ENCODE peak calls at places on chromosomes 6 and 20, in four cellular contexts. One of them, this sample, is unnamed. For H3K4me1, the result is how much of the 10 kb centered on the place peaks cover.

GRCh38 chr6:170476360-170476759 is 76.7 kb downstream of the PSMB1 start:
- DNase-seq in H1: no peak
- DNase-seq in fibroblast of lung: no peak
- DNase-seq in hepatocyte: no peak
- DNase-seq in this sample: no peak

GRCh38 chr6:116220172-116220571 is 33.7 kb downstream of the TSPYL4 start:
- DNase-seq in H1: no peak
- DNase-seq in fibroblast of lung: no peak
- DNase-seq in hepatocyte: no peak
- DNase-seq in this sample: peak

GRCh38 chr6:34182751-34183531 is 37.1 kb upstream of the GRM4 start:
- DNase-seq in H1: no peak
- DNase-seq in fibroblast of lung: no peak
- DNase-seq in hepatocyte: no peak
- DNase-seq in this sample: no peak

GRCh38 chr6:81075974-81076373 is 676.5 kb downstream of the TENT5A start:
- DNase-seq in H1: no peak
- DNase-seq in fibroblast of lung: peak
- DNase-seq in hepatocyte: peak
- DNase-seq in this sample: peak

GRCh38 chr6:118288355-118289124 is 259.6 kb upstream of the PLN start:
- DNase-seq in H1: no peak
- DNase-seq in fibroblast of lung: peak
- DNase-seq in hepatocyte: no peak
- DNase-seq in this sample: peak

GRCh38 chr6:76886900-76887299 is 576.4 kb downstream of the HTR1B start:
- DNase-seq in H1: no peak
- DNase-seq in fibroblast of lung: no peak
- DNase-seq in hepatocyte: no peak
- DNase-seq in this sample: no peak

GRCh38 chr6:47144306-47144705 is 102.2 kb upstream of the ADGRF1 start:
- DNase-seq in H1: no peak
- DNase-seq in fibroblast of lung: peak
- DNase-seq in hepatocyte: no peak
- DNase-seq in this sample: no peak

GRCh38 chr6:112233864-112234263 is 20.5 kb downstream of the LAMA4 start:
- DNase-seq in H1: no peak
- DNase-seq in fibroblast of lung: peak
- DNase-seq in hepatocyte: no peak
- DNase-seq in this sample: peak

GRCh38 chr20:46491354-46491753 is 22.0 kb downstream of the ZNF334 start:
- DNase-seq in H1: no peak
- DNase-seq in fibroblast of lung: no peak
- DNase-seq in hepatocyte: no peak
- DNase-seq in this sample: no peak

GRCh38 chr6:67630146-67630545 is 1004.9 kb upstream of the ADGRB3 start:
- DNase-seq in H1: no peak
- DNase-seq in fibroblast of lung: peak
- DNase-seq in hepatocyte: peak
- DNase-seq in this sample: peak

GRCh38 chr6:52049252-52050050 is 38.0 kb downstream of the PKHD1 start:
- DNase-seq in H1: no peak
- DNase-seq in fibroblast of lung: peak
- DNase-seq in hepatocyte: peak
- DNase-seq in this sample: peak

GRCh38 chr6:5582758-5583157 is 321.4 kb downstream of the FARS2 start:
- DNase-seq in H1: no peak
- DNase-seq in fibroblast of lung: peak
- DNase-seq in hepatocyte: no peak
- DNase-seq in this sample: no peak

GRCh38 chr20:4763776-4764525 is 42.2 kb downstream of the PRND start:
- DNase-seq in H1: no peak
- DNase-seq in fibroblast of lung: no peak
- DNase-seq in hepatocyte: no peak
- DNase-seq in this sample: no peak

GRCh38 chr6:69795469-69796080 is 1.2 kb downstream of the LMBRD1 start:
- DNase-seq in H1: no peak
- DNase-seq in fibroblast of lung: peak
- DNase-seq in hepatocyte: peak
- DNase-seq in this sample: no peak

GRCh38 chr6:160956300-160957035 is 35.1 kb upstream of the MAP3K4 start:
- DNase-seq in H1: no peak
- DNase-seq in fibroblast of lung: no peak
- DNase-seq in hepatocyte: no peak
- DNase-seq in this sample: no peak

GRCh38 chr6:111154981-111155380 is 67.7 kb downstream of the SLC16A10 start:
- DNase-seq in H1: no peak
- DNase-seq in fibroblast of lung: no peak
- DNase-seq in hepatocyte: no peak
- DNase-seq in this sample: no peak

GRCh38 chr6:139373928-139374356 is 506 bp downstream of the CITED2 start:
- DNase-seq in H1: no peak
- DNase-seq in fibroblast of lung: no peak
- DNase-seq in hepatocyte: no peak
- DNase-seq in this sample: no peak

GRCh38 chr6:40274058-40274457 is 313.1 kb downstream of the LRFN2 start:
- DNase-seq in H1: no peak
- DNase-seq in fibroblast of lung: no peak
- DNase-seq in hepatocyte: no peak
- DNase-seq in this sample: no peak

GRCh38 chr6:138403324-138403800 is 661 bp upstream of the HEBP2 start:
- DNase-seq in H1: peak
- DNase-seq in fibroblast of lung: peak
- DNase-seq in hepatocyte: peak
- DNase-seq in this sample: no peak

GRCh38 chr6:11771473-11772048 is 7.0 kb downstream of the ADTRP start:
- DNase-seq in H1: no peak
- DNase-seq in fibroblast of lung: peak
- DNase-seq in hepatocyte: no peak
- DNase-seq in this sample: no peak

GRCh38 chr6:12051861-12052368 is 39.8 kb downstream of the HIVEP1 start:
- DNase-seq in H1: no peak
- DNase-seq in fibroblast of lung: peak
- DNase-seq in hepatocyte: no peak
- DNase-seq in this sample: no peak

GRCh38 chr6:35327349-35328027 is 14.9 kb upstream of the PPARD start:
- DNase-seq in H1: peak
- DNase-seq in fibroblast of lung: peak
- DNase-seq in hepatocyte: peak
- DNase-seq in this sample: peak

GRCh38 chr20:40274912-40275654 is 414.0 kb downstream of the MAFB start:
- DNase-seq in H1: no peak
- DNase-seq in fibroblast of lung: no peak
- DNase-seq in hepatocyte: no peak
- DNase-seq in this sample: no peak

GRCh38 chr6:139109558-139109957 is 25.3 kb upstream of the HECA start:
- DNase-seq in H1: peak
- DNase-seq in fibroblast of lung: peak
- DNase-seq in hepatocyte: peak
- DNase-seq in this sample: peak

GRCh38 chr20:41889871-41890224 is 271.7 kb upstream of the CHD6 start:
- DNase-seq in H1: no peak
- DNase-seq in fibroblast of lung: no peak
- DNase-seq in hepatocyte: no peak
- DNase-seq in this sample: no peak

GRCh38 chr6:159695984-159696383 is 2.9 kb upstream of the SOD2 start:
- DNase-seq in H1: no peak
- DNase-seq in fibroblast of lung: no peak
- DNase-seq in hepatocyte: no peak
- DNase-seq in this sample: no peak

GRCh38 chr6:134312038-134312660 is 5.8 kb downstream of the SGK1 start:
- DNase-seq in H1: no peak
- DNase-seq in fibroblast of lung: no peak
- DNase-seq in hepatocyte: no peak
- DNase-seq in this sample: no peak

GRCh38 chr6:111612379-111612778 is 6.7 kb upstream of the TRAF3IP2 start:
- DNase-seq in H1: no peak
- DNase-seq in fibroblast of lung: no peak
- DNase-seq in hepatocyte: no peak
- DNase-seq in this sample: no peak

GRCh38 chr6:71280701-71281100 is 7.9 kb upstream of the OGFRL1 start:
- DNase-seq in H1: no peak
- DNase-seq in fibroblast of lung: no peak
- DNase-seq in hepatocyte: no peak
- DNase-seq in this sample: no peak

GRCh38 chr6:36577298-36577697 is 16.9 kb upstream of the SRSF3 start:
- DNase-seq in H1: no peak
- DNase-seq in fibroblast of lung: peak
- DNase-seq in hepatocyte: peak
- DNase-seq in this sample: no peak

GRCh38 chr6:32355018-32355417 is 16.7 kb downstream of the TSBP1 start:
- DNase-seq in H1: no peak
- DNase-seq in fibroblast of lung: no peak
- DNase-seq in hepatocyte: no peak
- DNase-seq in this sample: no peak

GRCh38 chr6:90095145-90095544 is 200.9 kb downstream of the GJA10 start:
- DNase-seq in H1: no peak
- DNase-seq in fibroblast of lung: no peak
- DNase-seq in hepatocyte: no peak
- DNase-seq in this sample: no peak

DNA sequence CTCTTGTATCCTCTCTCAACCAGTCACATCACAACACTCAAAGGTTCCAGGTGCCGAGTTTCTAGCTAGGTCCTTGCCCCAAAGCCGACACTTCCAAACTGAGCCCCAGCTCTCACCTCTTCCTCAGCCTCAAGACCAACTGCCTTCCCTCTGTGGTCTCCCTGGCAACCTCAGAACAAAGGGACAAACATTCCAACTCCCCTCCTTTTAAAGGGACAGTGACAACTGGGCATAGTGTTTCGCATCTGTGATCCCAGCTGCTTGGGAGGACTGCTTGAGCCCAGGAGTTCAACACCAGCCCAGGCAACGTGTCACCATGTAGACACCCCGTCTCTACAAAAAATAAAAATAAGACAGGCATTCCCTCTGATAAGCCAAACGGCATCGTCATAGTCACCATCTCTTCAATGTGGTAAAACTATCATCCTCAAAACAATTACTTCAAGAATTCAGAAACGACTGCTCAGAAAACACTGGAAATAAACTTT is 11.3 kb downstream of the DIDO1 start:
- DNase-seq in H1: no peak
- DNase-seq in fibroblast of lung: peak
- DNase-seq in hepatocyte: no peak
- DNase-seq in this sample: peak
- H3K4me1 ChIP-seq in H1: under half
- H3K4me1 ChIP-seq in fibroblast of lung: under half
- H3K4me1 ChIP-seq in hepatocyte: under half
- H3K4me1 ChIP-seq in this sample: under half

DNA sequence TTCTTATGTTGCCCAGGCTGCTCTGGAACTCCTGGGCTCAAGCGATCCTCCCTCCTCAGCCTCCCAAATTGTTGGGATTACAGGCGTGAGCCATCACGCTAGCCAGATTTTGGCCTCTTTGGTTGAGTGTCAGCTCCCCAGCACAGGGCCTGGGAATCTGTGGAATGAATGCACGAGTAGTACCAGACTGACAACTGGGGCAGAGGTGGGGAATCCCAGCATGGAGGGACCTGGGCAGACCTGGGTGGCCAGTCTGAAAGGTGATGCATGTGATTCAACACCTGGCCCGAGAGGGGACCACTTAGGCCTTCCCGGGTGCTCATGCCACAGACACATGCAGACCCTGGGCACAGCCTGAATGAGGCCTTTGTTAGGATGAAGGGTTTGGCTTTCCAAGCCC is 19.0 kb upstream of the TFAP2C start:
- DNase-seq in H1: no peak
- DNase-seq in fibroblast of lung: no peak
- DNase-seq in hepatocyte: no peak
- DNase-seq in this sample: no peak
- TF ChIP-seq EZH2 in H1: no peak
- TF ChIP-seq EZH2 in fibroblast of lung: no peak
- TF ChIP-seq EZH2 in hepatocyte: no peak
- TF ChIP-seq EZH2 in this sample: no peak

DNA sequence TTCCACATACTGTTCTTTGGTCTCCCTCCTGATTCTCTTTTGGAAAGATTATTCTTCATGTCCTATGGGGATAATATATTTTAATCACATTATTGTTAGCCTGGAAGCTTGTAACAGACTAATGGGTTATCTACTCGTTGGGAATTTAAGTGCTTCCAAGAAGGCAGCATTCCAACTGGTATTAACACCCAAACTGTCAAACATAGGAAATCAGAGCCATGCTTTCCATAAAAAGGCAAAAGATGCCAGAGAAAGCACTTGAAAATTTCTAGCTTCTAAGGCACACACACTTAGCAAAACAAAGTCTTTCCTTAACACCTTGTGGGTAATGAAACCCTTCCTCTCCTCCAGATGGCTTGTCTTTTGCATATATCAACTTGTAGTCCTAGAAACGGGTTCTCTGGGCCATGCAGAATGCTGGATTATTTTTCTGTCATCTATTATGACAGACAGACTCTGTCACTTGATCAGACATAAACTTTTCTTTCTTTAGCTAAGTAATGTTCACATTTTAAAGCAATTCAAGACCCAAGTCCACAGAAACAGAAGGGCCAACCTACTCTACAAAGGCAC is 41.5 kb downstream of the B4GALT5 start:
- DNase-seq in H1: no peak
- DNase-seq in fibroblast of lung: no peak
- DNase-seq in hepatocyte: no peak
- DNase-seq in this sample: no peak
- H3K4me1 ChIP-seq in H1: under half
- H3K4me1 ChIP-seq in fibroblast of lung: under half
- H3K4me1 ChIP-seq in hepatocyte: half or more
- H3K4me1 ChIP-seq in this sample: under half

DNA sequence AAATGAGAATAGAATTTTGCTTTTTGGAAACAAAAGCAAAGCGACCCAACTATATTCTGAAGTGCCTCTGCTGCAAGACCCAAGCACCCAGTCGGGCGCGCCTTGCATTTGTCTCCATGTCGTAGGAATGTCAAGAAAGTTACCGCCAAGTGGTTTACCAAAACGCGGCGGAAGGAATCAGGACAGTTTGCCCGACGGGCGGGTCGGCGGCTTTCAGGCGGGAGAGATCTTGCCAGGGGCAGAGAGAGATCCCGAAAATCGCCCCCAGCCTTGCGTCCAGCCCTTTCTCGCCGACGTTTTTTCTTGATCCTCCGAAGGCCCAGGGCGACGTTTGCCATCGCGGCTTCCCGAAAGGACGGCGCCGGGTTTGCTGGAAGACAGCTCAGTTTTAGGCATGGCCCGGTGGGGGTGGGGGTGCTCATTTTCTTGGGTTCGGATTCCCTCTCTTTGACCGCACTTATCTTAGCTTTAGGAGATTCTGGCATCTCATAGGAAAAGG is 3.9 kb upstream of the LIN28B start:
- DNase-seq in H1: peak
- DNase-seq in fibroblast of lung: no peak
- DNase-seq in hepatocyte: peak
- DNase-seq in this sample: no peak
- TF ChIP-seq EZH2 in H1: no peak
- TF ChIP-seq EZH2 in fibroblast of lung: peak
- TF ChIP-seq EZH2 in hepatocyte: peak
- TF ChIP-seq EZH2 in this sample: peak

DNA sequence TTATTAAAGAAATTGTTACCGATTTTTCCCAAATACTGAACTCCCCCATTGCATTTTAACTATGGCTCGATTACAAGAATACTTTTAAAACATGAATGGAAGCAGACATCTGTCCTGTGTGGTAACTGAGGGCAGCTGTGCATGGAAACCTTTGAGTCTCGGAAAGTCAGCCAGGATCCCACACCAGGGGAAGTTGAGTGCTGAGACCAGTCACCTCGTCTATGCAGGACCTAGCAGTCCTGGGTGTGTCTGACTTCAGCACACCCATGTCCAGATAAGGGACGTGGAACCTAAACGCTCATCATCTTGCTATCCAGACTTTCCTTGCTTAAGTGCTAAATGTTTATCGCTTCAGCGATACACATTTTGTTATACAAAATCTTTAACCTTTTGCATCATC is 6.1 kb downstream of the RIN2 start:
- DNase-seq in H1: no peak
- DNase-seq in fibroblast of lung: no peak
- DNase-seq in hepatocyte: no peak
- DNase-seq in this sample: no peak
- H3K4me1 ChIP-seq in H1: under half
- H3K4me1 ChIP-seq in fibroblast of lung: under half
- H3K4me1 ChIP-seq in hepatocyte: under half
- H3K4me1 ChIP-seq in this sample: under half

This sample was measured in endothelial cell of umbilical vein.